ENCODE peak calls at places on chromosomes 5 and 9, in ten cellular contexts. F is Calu3, Y is HCT116, A is A549, G is H9, T is Caco-2, O is progenitor cell of endocrine pancreas, C is lower leg skin, U is AG04449, R is mesothelial cell of epicardium. B is an unnamed sample.

GRCh38 chr9:136648746-136649145 is 14.0 kb upstream of the EGFL7 start:
- DNase-seq in Y (no peak), R (no peak), O (no peak), A (no peak), T (no peak), G (no peak), F (no peak), C (no peak), U (no peak), B (no peak)

GRCh38 chr5:147963948-147964693 is 57.8 kb upstream of the C5orf46 start:
- DNase-seq in R (no peak), C (peak), Y (no peak), A (no peak), O (no peak), U (no peak), T (peak), G (no peak), F (peak), B (no peak)

GRCh38 chr9:99368341-99369326 is 146.6 kb downstream of the SEC61B start:
- DNase-seq in T (no peak), G (no peak), O (no peak), Y (no peak), F (no peak), A (no peak), U (peak), R (no peak), C (no peak), B (peak)

GRCh38 chr5:151014680-151015343 is 5.6 kb upstream of the GPX3 start:
- DNase-seq in R (no peak), F (no peak), T (no peak), A (no peak), C (no peak), U (no peak), O (no peak), G (no peak), Y (no peak), B (no peak)

GRCh38 chr9:124342946-124343485 is 72.2 kb downstream of the PSMB7 start:
- DNase-seq in T (no peak), Y (no peak), O (no peak), R (no peak), G (peak), A (peak), U (peak), F (no peak), C (peak), B (peak)

GRCh38 chr9:2285411-2285810 is 270.3 kb downstream of the SMARCA2 start:
- DNase-seq in A (no peak), C (no peak), F (no peak), T (no peak), Y (no peak), O (no peak), G (no peak), R (no peak), U (no peak), B (no peak)

GRCh38 chr9:86408121-86408520 is 53.9 kb upstream of the TUT7 start:
- DNase-seq in R (no peak), F (no peak), C (no peak), A (no peak), G (no peak), Y (no peak), O (no peak), U (no peak), T (no peak), B (no peak)

GRCh38 chr5:107104774-107105050 is 566.0 kb downstream of the EFNA5 start:
- DNase-seq in A (peak), F (peak), C (no peak), T (peak), Y (no peak), G (no peak), O (no peak), U (no peak), R (no peak), B (no peak)

GRCh38 chr9:94821098-94821930 is 94.8 kb downstream of the AOPEP start:
- DNase-seq in G (no peak), O (no peak), A (no peak), U (no peak), Y (no peak), F (no peak), C (no peak), T (no peak), R (no peak), B (no peak)

GRCh38 chr5:38724301-38725030 is 121.3 kb upstream of the OSMR start:
- DNase-seq in Y (no peak), C (no peak), U (no peak), R (no peak), A (peak), O (no peak), F (no peak), T (no peak), G (no peak), B (no peak)

GRCh38 chr9:126723807-126724172 is 81.0 kb upstream of the ZBTB43 start:
- DNase-seq in C (no peak), U (no peak), G (peak), O (no peak), Y (no peak), A (no peak), T (no peak), R (no peak), F (no peak), B (no peak)

GRCh38 chr5:16411741-16412455 is 53.7 kb downstream of the ZNF622 start:
- DNase-seq in A (no peak), T (no peak), G (no peak), C (no peak), Y (no peak), F (no peak), R (no peak), U (peak), O (no peak), B (no peak)

GRCh38 chr5:133421806-133422205 is 190.5 kb downstream of the FSTL4 start:
- DNase-seq in R (no peak), Y (no peak), A (no peak), O (no peak), T (no peak), G (no peak), F (no peak), U (no peak), C (no peak), B (no peak)

GRCh38 chr5:133420440-133421301 is 191.7 kb downstream of the FSTL4 start:
- DNase-seq in F (no peak), T (no peak), R (no peak), A (no peak), O (no peak), Y (no peak), U (no peak), C (no peak), G (no peak), B (no peak)

GRCh38 chr5:133423031-133423617 is 189.2 kb downstream of the FSTL4 start:
- DNase-seq in C (no peak), A (no peak), O (no peak), R (no peak), F (no peak), T (no peak), U (no peak), G (no peak), Y (no peak), B (no peak)

GRCh38 chr5:133423618-133424282 is 188.6 kb downstream of the FSTL4 start:
- DNase-seq in R (peak), G (peak), F (peak), A (peak), U (no peak), C (peak), Y (peak), O (peak), T (peak), B (peak)

GRCh38 chr5:133421394-133421793 is 190.9 kb downstream of the FSTL4 start:
- DNase-seq in Y (no peak), U (no peak), A (peak), T (peak), R (no peak), C (no peak), F (no peak), O (no peak), G (peak), B (peak)
- TF ChIP-seq CTCF in Y (no peak), U (peak), A (peak), T (peak), R (peak), C (no peak), F (no peak), O (peak), G (peak), B (peak)

GRCh38 chr9:70419546-70420266 is 5.2 kb upstream of the KLF9 start:
- DNase-seq in U (peak), A (peak), T (peak), O (peak), F (peak), G (peak), R (peak), C (peak), Y (peak), B (peak)
- TF ChIP-seq CTCF in U (peak), A (no peak), T (no peak), O (peak), F (no peak), G (peak), R (no peak), C (no peak), Y (no peak), B (no peak)

DNA sequence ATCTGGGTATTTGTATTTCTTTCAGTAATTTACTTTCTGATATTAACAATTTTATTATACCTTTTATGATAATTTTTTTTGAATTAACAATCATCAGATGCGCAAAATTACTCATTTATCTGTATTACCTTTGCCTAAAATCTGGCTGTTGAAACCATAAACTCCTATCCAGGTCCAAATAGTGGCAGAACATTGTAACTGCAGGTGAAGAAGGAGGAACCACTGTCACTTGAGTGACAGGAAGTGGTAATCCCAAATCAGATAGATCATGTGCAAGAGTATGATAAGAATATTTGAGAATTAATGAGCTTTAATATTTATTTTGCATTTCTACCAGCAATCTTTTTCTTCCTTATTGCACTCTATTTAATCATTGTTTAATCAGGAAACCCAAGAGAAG is 139.3 kb upstream of the TLE4 start:
- DNase-seq in Y (no peak), F (no peak), C (no peak), A (peak), O (no peak), U (no peak), T (no peak), G (no peak), R (no peak), B (no peak)
- TF ChIP-seq CTCF in Y (no peak), F (no peak), C (no peak), A (no peak), O (no peak), U (no peak), T (no peak), G (peak), R (no peak), B (no peak)

GRCh38 chr5:77560677-77561263 is 68.7 kb upstream of the WDR41 start:
- DNase-seq in C (no peak), R (no peak), G (no peak), F (peak), U (peak), Y (peak), T (peak), O (no peak), A (peak), B (no peak)
- TF ChIP-seq CTCF in C (no peak), R (no peak), G (peak), F (peak), U (peak), Y (peak), T (peak), O (peak), A (peak), B (peak)

DNA sequence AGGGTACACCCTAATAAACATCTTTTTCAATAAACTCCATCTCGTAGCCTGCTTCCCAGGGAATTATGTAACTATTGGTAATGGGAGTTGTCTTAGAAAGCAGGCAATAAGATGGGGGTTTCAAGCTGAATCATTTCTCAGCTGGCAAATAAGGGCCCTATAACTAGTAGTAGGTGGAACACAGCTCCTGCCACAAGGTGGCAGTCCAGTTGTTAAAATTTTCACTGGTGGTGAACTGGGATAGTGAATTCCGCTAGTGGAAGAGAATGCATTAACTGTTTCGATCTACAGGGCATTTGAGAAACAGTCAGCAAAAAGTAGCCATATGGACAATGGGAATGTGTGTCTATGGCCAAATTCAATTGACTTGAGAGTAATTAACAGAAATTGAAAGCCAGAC is 27.7 kb downstream of the PCDHB15 start:
- DNase-seq in U (no peak), C (no peak), R (no peak), O (no peak), G (peak), A (peak), Y (no peak), F (no peak), T (no peak), B (no peak)
- TF ChIP-seq CTCF in U (no peak), C (no peak), R (no peak), O (no peak), G (peak), A (no peak), Y (no peak), F (no peak), T (no peak), B (no peak)

GRCh38 chr5:177524941-177525655 is 8.3 kb upstream of the DDX41 start:
- DNase-seq in R (no peak), T (no peak), U (no peak), F (no peak), A (no peak), G (no peak), O (no peak), C (no peak), Y (no peak), B (no peak)
- TF ChIP-seq CTCF in R (no peak), T (no peak), U (no peak), F (no peak), A (no peak), G (no peak), O (no peak), C (no peak), Y (no peak), B (no peak)

DNA sequence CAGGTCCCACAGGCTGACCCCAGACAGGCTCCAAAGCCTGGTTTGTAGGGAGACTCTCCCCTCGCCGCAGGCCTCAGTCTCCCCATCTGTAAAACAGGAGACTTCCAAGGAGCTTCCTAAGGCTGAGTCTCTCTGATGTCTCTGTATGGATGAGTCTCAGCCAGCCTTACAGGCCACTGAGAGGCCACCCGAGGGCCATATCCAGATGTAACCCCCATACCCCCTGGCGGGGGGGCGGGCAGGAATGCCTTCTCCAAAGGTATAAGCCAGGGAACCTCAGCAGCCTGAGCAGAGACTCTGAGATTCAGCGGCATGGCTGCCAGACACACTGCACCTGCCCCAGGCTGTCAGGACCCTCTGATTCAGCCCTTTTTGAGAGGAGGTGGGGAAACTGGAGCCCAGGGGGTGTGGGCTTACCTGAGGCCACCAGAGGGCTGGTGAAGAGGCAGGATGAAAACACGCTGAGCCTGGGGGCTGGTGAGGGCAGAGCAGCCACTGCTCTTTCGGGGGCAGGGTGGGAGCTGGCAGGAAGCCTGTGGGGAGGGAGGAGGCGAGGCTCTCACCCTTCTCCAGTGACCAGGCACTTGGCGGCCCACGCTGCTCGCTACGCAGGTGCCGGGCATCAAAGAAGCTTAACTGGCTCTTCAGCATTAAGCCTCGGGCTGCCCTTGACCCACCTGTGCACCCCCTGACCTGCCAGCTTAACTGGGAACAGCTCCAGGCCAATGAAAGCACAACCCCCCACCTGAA is 5.5 kb upstream of the SUSD3 start:
- DNase-seq in Y (no peak), U (no peak), T (no peak), O (no peak), A (no peak), C (no peak), G (peak), R (no peak), F (no peak), B (no peak)
- TF ChIP-seq CTCF in Y (no peak), U (no peak), T (no peak), O (peak), A (no peak), C (no peak), G (peak), R (no peak), F (no peak), B (no peak)

DNA sequence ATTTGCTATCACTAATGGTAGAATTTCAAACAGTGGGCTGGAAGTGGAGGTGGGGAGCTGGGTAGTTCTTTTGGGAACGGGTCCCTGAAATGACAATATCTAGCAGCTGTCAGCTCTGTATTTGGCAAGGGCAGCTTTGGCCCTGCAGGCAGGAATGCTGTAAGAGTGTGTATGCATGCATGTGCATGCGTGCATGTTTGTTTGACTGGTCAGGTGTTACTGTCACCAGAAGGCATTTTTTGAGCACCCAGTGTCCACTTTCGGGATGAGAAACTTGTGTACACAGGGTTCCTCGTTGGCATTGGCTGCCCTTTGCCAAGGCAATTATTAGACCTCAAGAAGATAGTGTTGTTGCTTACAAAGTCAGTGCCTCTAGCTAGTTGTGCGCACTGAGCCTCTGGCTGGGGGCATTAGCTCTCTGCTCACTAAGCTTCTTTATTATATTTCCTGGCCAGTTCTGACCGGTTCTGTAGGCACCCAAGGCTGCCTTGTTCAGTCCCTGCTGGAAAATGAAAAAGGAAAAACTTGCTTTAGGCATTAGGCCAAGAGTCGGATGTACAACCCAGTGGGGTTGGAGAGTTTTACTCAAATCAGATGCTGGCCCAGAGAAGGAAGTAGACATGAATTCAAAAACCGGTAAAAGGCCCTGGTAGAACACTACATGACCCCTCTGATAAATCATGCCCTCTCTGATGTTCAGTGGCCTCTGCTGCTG is 2.0 kb downstream of the CYFIP2 start:
- DNase-seq in C (no peak), R (no peak), Y (no peak), G (no peak), O (no peak), U (no peak), A (no peak), F (no peak), T (no peak), B (no peak)
- TF ChIP-seq CTCF in C (no peak), R (no peak), Y (no peak), G (no peak), O (no peak), U (no peak), A (no peak), F (no peak), T (no peak), B (no peak)

GRCh38 chr5:137200906-137201305 is 298.2 kb downstream of the SPOCK1 start:
- DNase-seq in O (no peak), F (no peak), T (no peak), G (no peak), C (no peak), R (no peak), A (no peak), Y (no peak), U (no peak), B (no peak)

GRCh38 chr5:137201876-137202275 is 297.2 kb downstream of the SPOCK1 start:
- DNase-seq in T (peak), Y (no peak), G (no peak), C (peak), R (no peak), O (no peak), U (peak), F (no peak), A (peak), B (no peak)

GRCh38 chr5:137199201-137199600 is 299.9 kb downstream of the SPOCK1 start:
- DNase-seq in T (no peak), A (no peak), G (no peak), O (no peak), Y (no peak), C (no peak), R (no peak), F (no peak), U (no peak), B (no peak)

GRCh38 chr5:137203011-137203632 is 296.0 kb downstream of the SPOCK1 start:
- DNase-seq in R (no peak), A (no peak), Y (no peak), F (no peak), C (no peak), T (no peak), U (no peak), O (no peak), G (no peak), B (no peak)

GRCh38 chr5:137199966-137200365 is 299.2 kb downstream of the SPOCK1 start:
- DNase-seq in T (no peak), O (no peak), F (no peak), R (no peak), U (no peak), C (no peak), A (peak), G (no peak), Y (no peak), B (no peak)
- TF ChIP-seq CTCF in T (no peak), O (no peak), F (no peak), R (no peak), U (peak), C (no peak), A (peak), G (peak), Y (no peak), B (no peak)

DNA sequence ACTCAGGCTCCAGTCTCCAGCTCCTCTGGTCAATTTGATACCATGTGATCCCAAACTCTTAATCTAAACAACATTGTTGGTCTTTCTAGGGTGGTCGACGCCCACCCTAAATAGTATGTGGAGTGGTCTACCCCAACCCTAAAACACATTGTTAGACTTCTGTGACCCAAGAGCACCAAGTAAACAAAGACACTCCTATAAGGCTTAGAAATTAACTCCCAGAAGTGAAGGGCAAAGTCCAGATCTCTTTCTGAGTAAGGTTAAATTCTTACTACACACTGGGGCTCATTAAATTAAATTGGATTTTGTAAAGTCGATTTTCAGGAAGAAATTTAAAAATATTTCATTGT is 75.0 kb downstream of the SLC44A1 start:
- DNase-seq in A (no peak), T (no peak), Y (no peak), R (no peak), G (no peak), O (no peak), F (no peak), C (no peak), U (no peak), B (no peak)
- TF ChIP-seq CTCF in A (no peak), T (no peak), Y (no peak), R (no peak), G (no peak), O (no peak), F (no peak), C (no peak), U (no peak), B (no peak)

B was measured in nephron progenitor cell.